ENCODE peak calls at places on chromosomes 12 and 14, in four cellular contexts. B is NB4, J is left ventricle myocardium inferior, T is DND-41. N is an unnamed sample.

GRCh38 chr12:103198499-103198898 is 241.0 kb downstream of the ASCL1 start:
- DNase-seq in B (no peak), J (no peak), T (no peak), N (no peak)

GRCh38 chr12:27344246-27344645 is 11.6 kb downstream of the BMAL2 start:
- DNase-seq in B (peak), J (no peak), T (no peak), N (no peak)

GRCh38 chr12:91432079-91432478 is 249.5 kb upstream of the DCN start:
- DNase-seq in B (no peak), J (no peak), T (no peak), N (no peak)

GRCh38 chr14:73741876-73742519 is 27.8 kb upstream of the PNMA1 start:
- DNase-seq in B (peak), J (no peak), T (peak), N (peak)

GRCh38 chr14:95072310-95072709 is 85.0 kb downstream of the DICER1 start:
- DNase-seq in B (no peak), J (no peak), T (no peak), N (no peak)

GRCh38 chr14:77613207-77613606 is 3.2 kb downstream of the SPTLC2 start:
- DNase-seq in B (peak), J (no peak), T (no peak), N (no peak)

GRCh38 chr12:46110928-46111699 is 120.7 kb upstream of the SCAF11 start:
- DNase-seq in B (no peak), J (no peak), T (no peak), N (no peak)

GRCh38 chr12:52992699-52993557 is 13.3 kb upstream of the EIF4B start:
- DNase-seq in B (no peak), J (no peak), T (no peak), N (no peak)

GRCh38 chr12:89497467-89497866 is 27.1 kb downstream of the GALNT4 start:
- DNase-seq in B (no peak), J (no peak), T (no peak), N (no peak)

DNA sequence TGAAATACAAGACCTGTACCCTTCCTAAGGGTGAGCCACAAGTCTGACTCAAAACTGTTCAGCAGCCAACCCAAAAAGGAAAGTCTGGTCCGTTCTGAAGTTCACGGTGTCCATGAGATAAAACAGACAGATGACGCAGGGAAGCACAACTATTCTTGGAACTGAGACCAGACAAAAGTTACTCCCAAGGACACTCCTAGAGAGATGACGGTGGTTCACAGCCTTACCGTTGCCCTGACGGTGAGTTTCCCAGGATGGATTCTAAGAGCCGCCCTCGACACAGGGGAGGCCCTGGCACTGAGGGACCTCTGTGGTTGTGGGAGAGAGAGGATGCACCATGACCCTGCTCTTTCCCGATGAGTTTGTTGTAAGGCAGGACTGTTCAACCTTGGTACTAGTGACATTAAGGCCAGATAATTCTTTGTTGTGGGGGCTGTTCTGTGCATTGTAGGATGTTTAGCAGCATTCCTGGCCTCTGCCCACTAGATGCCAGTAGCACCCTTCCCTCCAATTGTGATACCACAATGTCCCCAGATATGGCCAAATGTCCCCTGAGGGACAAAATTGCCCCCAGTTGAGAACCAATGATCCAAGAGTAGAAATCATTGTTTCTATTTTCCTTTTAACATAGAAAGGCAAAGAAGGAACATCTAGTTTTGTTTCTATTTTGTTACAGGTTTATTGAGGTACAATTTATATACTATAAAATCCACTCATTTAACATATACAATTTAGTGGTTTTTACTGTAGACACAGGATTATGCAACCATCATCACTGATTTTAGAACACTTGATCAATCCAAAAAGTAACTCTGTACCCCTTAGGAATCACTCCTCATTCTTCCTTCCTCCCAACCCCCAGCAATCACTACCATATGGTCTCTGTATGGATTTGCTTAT is 23.0 kb downstream of the OR10P1 start:
- DNase-seq in B (peak), J (peak), T (no peak), N (peak)
- TF ChIP-seq CTCF in B (peak), J (peak), T (peak), N (peak)

GRCh38 chr12:54036620-54037359 is 3.9 kb downstream of the HOXC5 start:
- DNase-seq in B (peak), J (no peak), T (peak), N (no peak)
- TF ChIP-seq CTCF in B (peak), J (no peak), T (no peak), N (no peak)

GRCh38 chr14:75430526-75430925 is 2.7 kb downstream of the JDP2 start:
- DNase-seq in B (no peak), J (peak), T (no peak), N (no peak)
- TF ChIP-seq CTCF in B (no peak), J (no peak), T (no peak), N (no peak)

GRCh38 chr14:102501751-102502315 is 7.7 kb downstream of the ANKRD9 start:
- DNase-seq in B (peak), J (no peak), T (no peak), N (no peak)
- TF ChIP-seq CTCF in B (no peak), J (peak), T (peak), N (no peak)

DNA sequence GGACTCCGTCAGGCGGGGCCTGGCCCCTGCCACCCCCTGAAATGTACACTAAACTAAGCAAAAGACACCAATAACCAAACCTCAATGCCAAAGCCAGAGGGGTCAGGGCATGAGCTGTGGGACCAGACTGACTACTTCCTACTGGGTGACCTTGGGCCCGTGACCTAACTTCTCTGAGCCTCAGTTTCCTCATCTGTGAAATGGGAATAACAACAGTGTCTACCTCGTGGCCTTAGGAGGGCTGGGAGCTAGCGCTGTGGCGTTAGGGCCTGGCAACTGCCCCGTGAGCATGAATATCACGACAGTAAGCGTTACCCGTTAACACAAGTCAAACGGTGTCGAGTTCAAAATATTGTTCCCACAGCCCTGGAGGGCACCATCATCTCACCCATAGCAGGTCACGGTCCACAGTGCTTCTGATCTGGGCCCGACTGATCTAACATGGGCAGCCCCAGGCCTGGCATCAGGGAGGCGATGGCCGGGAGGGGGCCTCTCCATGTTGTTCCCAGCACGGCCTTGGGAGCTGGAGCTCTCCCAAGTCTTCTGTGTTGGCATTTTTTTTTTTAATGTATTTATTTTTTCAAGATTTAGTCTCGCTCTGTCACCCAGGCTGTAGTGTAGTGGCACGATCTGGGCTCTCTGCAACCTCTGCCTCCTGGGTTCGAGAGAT is 52.2 kb downstream of the TESC start:
- DNase-seq in B (no peak), J (no peak), T (no peak), N (no peak)
- TF ChIP-seq CTCF in B (no peak), J (no peak), T (no peak), N (no peak)

GRCh38 chr14:85974602-85975001 is 444.7 kb downstream of the FLRT2 start:
- DNase-seq in B (no peak), J (no peak), T (no peak), N (no peak)

DNA sequence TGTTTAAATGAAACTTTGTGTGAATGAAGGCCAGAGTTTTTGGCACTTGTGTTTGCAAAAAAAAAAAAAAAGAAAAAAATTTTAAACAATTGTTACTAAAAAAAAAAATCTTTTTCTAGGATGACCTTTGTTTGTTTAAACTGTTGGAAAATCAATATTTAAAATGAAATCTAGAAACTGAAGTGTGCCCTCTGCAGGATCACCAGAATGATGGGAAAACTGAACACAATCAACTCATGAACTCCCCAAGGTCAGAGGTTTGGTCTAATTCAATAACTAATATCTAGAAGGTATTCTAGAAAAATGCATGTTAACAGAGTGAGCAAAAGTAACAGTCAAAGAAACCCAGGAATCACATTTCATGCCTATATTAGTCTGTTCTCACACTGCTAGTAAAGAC is 448.9 kb downstream of the FLRT2 start:
- DNase-seq in B (no peak), J (no peak), T (no peak), N (no peak)
- TF ChIP-seq CTCF in B (no peak), J (no peak), T (no peak), N (no peak)

GRCh38 chr12:93991882-93992415 is 156.4 kb upstream of the PLXNC1 start:
- DNase-seq in B (no peak), J (no peak), T (no peak), N (no peak)

GRCh38 chr12:93996321-93996720 is 152.1 kb upstream of the PLXNC1 start:
- DNase-seq in B (no peak), J (no peak), T (no peak), N (no peak)

GRCh38 chr12:93989913-93990312 is 158.5 kb upstream of the PLXNC1 start:
- DNase-seq in B (no peak), J (no peak), T (no peak), N (no peak)

GRCh38 chr12:93990832-93991748 is 157.3 kb upstream of the PLXNC1 start:
- DNase-seq in B (peak), J (peak), T (no peak), N (no peak)
- TF ChIP-seq CTCF in B (no peak), J (peak), T (peak), N (no peak)

DNA sequence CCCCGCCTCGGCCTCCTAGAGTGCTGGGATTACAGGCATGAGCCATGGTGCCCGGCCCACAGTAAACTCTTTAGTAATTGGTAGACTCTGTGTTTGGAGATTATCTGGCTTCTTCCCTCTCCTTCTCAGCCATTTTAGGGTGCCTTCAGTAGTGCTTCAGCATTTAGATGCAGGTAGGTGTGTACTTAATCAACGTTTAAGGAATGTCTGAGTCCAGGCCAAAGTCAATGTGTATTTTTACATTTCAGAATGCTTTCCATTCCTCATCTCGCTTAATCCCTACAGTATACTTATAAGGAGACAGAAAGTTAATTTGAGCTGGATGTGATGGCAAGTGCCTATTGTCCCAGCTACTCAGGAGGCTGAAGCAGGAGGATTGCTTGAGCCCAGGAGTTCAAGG is 20.5 kb upstream of the MGP start:
- DNase-seq in B (no peak), J (no peak), T (no peak), N (no peak)
- TF ChIP-seq CTCF in B (no peak), J (no peak), T (no peak), N (no peak)

GRCh38 chr12:106681210-106681609 is 93.3 kb upstream of the RIC8B start:
- DNase-seq in B (no peak), J (no peak), T (no peak), N (no peak)

GRCh38 chr12:106685381-106685780 is 89.1 kb upstream of the RIC8B start:
- DNase-seq in B (no peak), J (no peak), T (no peak), N (no peak)

GRCh38 chr12:106680280-106680679 is 94.2 kb upstream of the RIC8B start:
- DNase-seq in B (no peak), J (no peak), T (no peak), N (no peak)

GRCh38 chr12:106684497-106684896 is 90.0 kb upstream of the RIC8B start:
- DNase-seq in B (no peak), J (no peak), T (no peak), N (no peak)

GRCh38 chr12:106682594-106683234 is 91.8 kb upstream of the RIC8B start:
- DNase-seq in B (peak), J (no peak), T (no peak), N (no peak)
- TF ChIP-seq CTCF in B (peak), J (peak), T (no peak), N (no peak)

GRCh38 chr14:104222396-104223036 is 84.1 kb downstream of the KIF26A start:
- DNase-seq in B (no peak), J (no peak), T (no peak), N (no peak)

GRCh38 chr14:104226421-104227385 is 88.3 kb downstream of the KIF26A start:
- DNase-seq in B (peak), J (no peak), T (no peak), N (peak)

GRCh38 chr14:104223810-104224515 is 85.6 kb downstream of the KIF26A start:
- DNase-seq in B (no peak), J (no peak), T (no peak), N (no peak)

GRCh38 chr14:104223101-104223809 is 84.9 kb downstream of the KIF26A start:
- DNase-seq in B (no peak), J (no peak), T (no peak), N (peak)

DNA sequence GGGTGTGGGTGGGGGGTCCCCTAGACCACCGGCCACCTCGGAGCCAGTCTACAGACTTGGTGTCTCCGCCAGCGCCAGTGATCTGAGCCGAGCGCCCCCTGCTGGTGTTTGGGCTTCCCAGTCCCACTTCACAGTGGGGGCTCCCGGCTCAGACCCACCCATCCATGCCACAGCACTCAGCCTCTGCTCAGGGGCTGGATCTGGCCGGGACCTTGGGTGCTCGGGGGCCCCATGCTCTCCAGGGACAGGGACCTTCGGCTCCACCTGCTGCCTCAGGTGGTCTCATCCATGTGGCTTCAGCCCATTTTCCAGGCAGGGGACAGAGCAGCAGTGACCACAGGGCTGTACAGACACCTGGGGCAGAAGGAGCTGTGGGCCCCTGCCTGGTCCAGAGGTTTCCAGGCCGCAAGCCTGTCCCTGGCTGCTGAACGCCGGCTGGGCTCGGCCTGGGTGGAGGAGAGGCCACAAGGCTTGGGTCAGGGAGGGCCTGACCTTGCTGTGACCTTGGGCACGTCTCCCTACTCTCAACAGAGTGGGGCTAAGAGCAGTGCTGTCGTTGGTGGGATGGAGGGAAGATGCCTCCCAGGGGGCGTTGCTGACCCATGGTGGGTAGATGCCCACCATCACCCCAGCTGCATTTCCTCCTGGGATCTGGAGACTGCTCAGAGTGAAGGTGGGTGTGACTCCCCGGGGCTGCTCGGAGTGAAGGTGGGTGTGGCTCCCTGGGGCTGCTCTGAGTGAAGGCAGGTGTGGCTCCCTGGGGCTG is 86.3 kb downstream of the KIF26A start:
- DNase-seq in B (peak), J (no peak), T (peak), N (peak)
- TF ChIP-seq CTCF in B (peak), J (peak), T (peak), N (peak)

N was measured in activated CD8-positive, alpha-beta T cell treated with anti-CD3 and anti-CD28 coated beads for 36 hours.